ENCODE peak calls at places on chromosomes 1 and 21, in four cellular contexts. One of them, this sample, is unnamed.
A peak's percentile ranks its signal among the peaks of the same experiment; 100 is the strongest.

GRCh38 chr1:31904339-31905092 is 33.7 kb downstream of the PTP4A2 start:
- DNase-seq in GM12878: no peak
- DNase-seq in HepG2: peak; percentile 14
- DNase-seq in K562: peak; percentile 62
- DNase-seq in this sample: no peak

GRCh38 chr1:208510192-208510952 is 266.2 kb upstream of the PLXNA2 start:
- DNase-seq in GM12878: no peak
- DNase-seq in HepG2: no peak
- DNase-seq in K562: no peak
- DNase-seq in this sample: no peak

GRCh38 chr1:8202182-8202905 is 115.6 kb upstream of the SLC45A1 start:
- DNase-seq in GM12878: no peak
- DNase-seq in HepG2: peak; percentile 78
- DNase-seq in K562: peak; percentile 43
- DNase-seq in this sample: peak; percentile 90

GRCh38 chr1:200364831-200365230 is 45.0 kb downstream of the ZNF281 start:
- DNase-seq in GM12878: no peak
- DNase-seq in HepG2: no peak
- DNase-seq in K562: no peak
- DNase-seq in this sample: no peak

GRCh38 chr1:90779573-90779972 is 62.5 kb upstream of the BARHL2 start:
- DNase-seq in GM12878: no peak
- DNase-seq in HepG2: no peak
- DNase-seq in K562: no peak
- DNase-seq in this sample: no peak

GRCh38 chr21:32007461-32007860 is 134.6 kb downstream of the HUNK start:
- DNase-seq in GM12878: no peak
- DNase-seq in HepG2: no peak
- DNase-seq in K562: no peak
- DNase-seq in this sample: peak; percentile 18

GRCh38 chr1:22112505-22112904 is 30.4 kb downstream of the WNT4 start:
- DNase-seq in GM12878: no peak
- DNase-seq in HepG2: no peak
- DNase-seq in K562: no peak
- DNase-seq in this sample: no peak

GRCh38 chr21:42003051-42003461 is 7.1 kb downstream of the ZBTB21 start:
- DNase-seq in GM12878: no peak
- DNase-seq in HepG2: no peak
- DNase-seq in K562: no peak
- DNase-seq in this sample: no peak

GRCh38 chr21:26795866-26796329 is 49.3 kb downstream of the ADAMTS1 start:
- DNase-seq in GM12878: no peak
- DNase-seq in HepG2: no peak
- DNase-seq in K562: no peak
- DNase-seq in this sample: peak; percentile 55

GRCh38 chr1:111592389-111593361 is 26.9 kb upstream of the RAP1A start:
- DNase-seq in GM12878: peak; percentile 98
- DNase-seq in HepG2: peak; percentile 18
- DNase-seq in K562: peak; percentile 89
- DNase-seq in this sample: peak; percentile 7

GRCh38 chr1:209899948-209900347 is 38.1 kb upstream of the SYT14 start:
- DNase-seq in GM12878: no peak
- DNase-seq in HepG2: peak; percentile 20
- DNase-seq in K562: peak; percentile 62
- DNase-seq in this sample: peak; percentile 31

DNA sequence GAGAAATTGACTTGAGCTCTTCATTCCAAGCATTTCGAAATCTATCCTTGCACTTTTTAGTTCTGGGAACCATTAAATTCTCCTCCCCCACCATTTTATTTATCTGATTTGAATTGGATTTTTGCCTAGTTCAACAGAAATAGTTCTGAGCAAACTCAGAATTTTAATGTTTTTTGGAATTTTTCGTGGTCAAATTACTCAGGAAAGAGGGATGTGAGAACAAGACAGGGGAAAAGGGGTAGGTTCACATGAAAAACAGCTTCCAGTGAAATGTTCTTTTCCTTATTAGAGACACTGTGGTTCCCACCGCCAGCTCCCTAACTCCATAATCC is 5.7 kb upstream of the ZNF697 start:
- DNase-seq in GM12878: no peak
- DNase-seq in HepG2: no peak
- DNase-seq in K562: no peak
- DNase-seq in this sample: no peak
- TF ChIP-seq SMC3 in GM12878: no peak
- TF ChIP-seq SMC3 in HepG2: no peak
- TF ChIP-seq SMC3 in K562: no peak
- TF ChIP-seq SMC3 in this sample: no peak

DNA sequence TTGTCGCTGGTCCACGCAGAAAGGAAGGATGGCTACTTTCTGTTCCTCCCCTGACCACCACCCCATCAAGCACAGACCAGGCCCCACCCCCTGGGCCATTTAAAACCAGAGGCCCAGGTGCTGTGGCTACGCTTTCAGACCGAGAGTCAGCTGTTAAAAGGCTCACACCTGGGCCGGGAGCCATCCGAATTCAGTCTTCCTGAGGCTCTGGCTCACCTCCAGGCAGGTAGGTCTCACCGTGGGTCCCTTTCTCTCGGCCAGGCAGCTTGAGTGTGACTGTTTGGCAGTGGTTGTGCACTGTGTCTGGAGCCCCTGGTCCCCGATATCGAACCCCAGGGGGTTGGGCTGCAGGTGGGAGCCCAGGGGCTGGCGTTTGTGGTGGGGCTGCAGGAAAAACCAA is 7.2 kb downstream of the ACTL8 start:
- DNase-seq in GM12878: no peak
- DNase-seq in HepG2: no peak
- DNase-seq in K562: no peak
- DNase-seq in this sample: no peak
- TF ChIP-seq JUNB in GM12878: no peak
- TF ChIP-seq JUNB in HepG2: no peak
- TF ChIP-seq JUNB in K562: no peak
- TF ChIP-seq JUNB in this sample: no peak

GRCh38 chr1:38018864-38019343 is 6.4 kb downstream of the UTP11 start:
- DNase-seq in GM12878: no peak
- DNase-seq in HepG2: peak; percentile 45
- DNase-seq in K562: peak; percentile 51
- DNase-seq in this sample: no peak
- TF ChIP-seq SMC3 in GM12878: peak; percentile 61
- TF ChIP-seq SMC3 in HepG2: peak; percentile 67
- TF ChIP-seq SMC3 in K562: peak; percentile 44
- TF ChIP-seq SMC3 in this sample: peak; percentile 30

DNA sequence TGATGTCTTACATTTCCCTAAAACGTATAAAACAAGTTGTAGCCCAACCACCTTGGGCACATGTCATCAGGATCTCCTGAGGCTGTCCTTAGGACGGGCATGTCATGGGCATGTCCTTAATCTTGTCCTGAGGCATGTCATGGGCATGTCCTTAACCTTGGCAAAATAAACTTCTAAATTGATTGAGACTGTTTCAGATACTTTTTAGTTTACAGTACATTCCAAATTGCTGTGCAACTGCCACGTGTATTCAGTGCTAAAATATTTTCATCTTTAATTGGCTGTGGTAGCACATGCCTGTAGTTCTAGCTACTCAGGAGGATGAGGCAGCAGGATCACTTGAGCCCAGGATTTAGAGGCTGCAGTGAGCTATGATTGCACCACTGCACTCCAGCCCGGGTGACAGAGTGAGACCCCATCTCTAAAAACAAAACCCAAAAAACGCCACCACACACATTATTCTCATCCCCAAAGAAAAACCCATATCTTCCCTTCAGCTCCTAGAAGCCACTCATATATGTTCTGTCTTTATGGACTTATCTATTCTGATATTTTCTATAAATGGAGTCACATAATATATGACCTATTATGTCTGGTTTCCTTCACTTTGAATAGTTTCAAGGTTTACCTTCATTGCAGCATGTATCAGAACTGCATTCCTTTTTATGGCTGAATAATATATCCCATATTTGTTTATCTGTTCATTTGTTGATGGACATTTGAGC is 96.0 kb upstream of the BTG3 start:
- DNase-seq in GM12878: no peak
- DNase-seq in HepG2: no peak
- DNase-seq in K562: no peak
- DNase-seq in this sample: no peak
- TF ChIP-seq JUNB in GM12878: no peak
- TF ChIP-seq JUNB in HepG2: no peak
- TF ChIP-seq JUNB in K562: no peak
- TF ChIP-seq JUNB in this sample: no peak

GRCh38 chr1:39507230-39507928 is 15.9 kb downstream of the BMP8A start:
- DNase-seq in GM12878: no peak
- DNase-seq in HepG2: peak; percentile 25
- DNase-seq in K562: peak; percentile 53
- DNase-seq in this sample: no peak
- TF ChIP-seq SMC3 in GM12878: no peak
- TF ChIP-seq SMC3 in HepG2: peak; percentile 50
- TF ChIP-seq SMC3 in K562: peak; percentile 24
- TF ChIP-seq SMC3 in this sample: peak; percentile 14

GRCh38 chr21:38847556-38847955 is 41.8 kb downstream of the ETS2 start:
- DNase-seq in GM12878: no peak
- DNase-seq in HepG2: no peak
- DNase-seq in K562: no peak
- DNase-seq in this sample: no peak

GRCh38 chr21:38843379-38843778 is 37.6 kb downstream of the ETS2 start:
- DNase-seq in GM12878: no peak
- DNase-seq in HepG2: no peak
- DNase-seq in K562: no peak
- DNase-seq in this sample: no peak

GRCh38 chr21:38840456-38841129 is 34.9 kb downstream of the ETS2 start:
- DNase-seq in GM12878: no peak
- DNase-seq in HepG2: no peak
- DNase-seq in K562: no peak
- DNase-seq in this sample: no peak

GRCh38 chr21:38841472-38841871 is 35.7 kb downstream of the ETS2 start:
- DNase-seq in GM12878: no peak
- DNase-seq in HepG2: no peak
- DNase-seq in K562: no peak
- DNase-seq in this sample: no peak

DNA sequence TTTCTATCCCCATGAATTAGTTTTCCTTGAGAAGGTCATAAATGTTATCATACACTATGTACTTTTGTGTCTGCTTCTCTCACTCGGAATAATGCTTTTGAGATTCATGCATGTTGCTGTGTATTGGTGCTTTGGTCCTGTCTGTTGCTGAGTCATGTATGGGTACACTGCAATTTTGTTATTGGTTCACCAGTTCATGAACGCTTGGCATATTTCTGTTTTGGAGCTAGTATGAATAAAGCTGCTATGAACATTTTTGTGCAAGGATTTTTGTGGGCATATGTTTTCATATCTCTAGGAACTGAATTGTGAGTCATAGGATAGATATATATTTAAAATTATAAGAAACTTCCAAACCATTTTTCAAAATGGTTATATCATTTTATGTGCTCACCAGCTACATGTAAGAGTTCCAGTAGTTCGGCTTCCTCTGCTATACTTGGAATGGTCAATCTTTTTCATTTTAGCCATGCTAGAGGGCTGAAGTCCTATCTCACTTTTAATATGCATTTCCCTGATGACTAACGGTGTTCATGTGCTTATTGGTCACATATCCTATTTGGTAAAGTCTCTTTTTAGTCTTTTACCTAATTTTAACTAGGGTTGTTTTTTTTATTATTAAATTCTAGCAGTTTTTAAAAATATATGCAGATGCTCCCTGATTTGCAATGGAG is 38.2 kb downstream of the ETS2 start:
- DNase-seq in GM12878: no peak
- DNase-seq in HepG2: no peak
- DNase-seq in K562: no peak
- DNase-seq in this sample: no peak
- TF ChIP-seq JUNB in GM12878: no peak
- TF ChIP-seq JUNB in HepG2: no peak
- TF ChIP-seq JUNB in K562: no peak
- TF ChIP-seq JUNB in this sample: no peak

GRCh38 chr1:75796376-75797272 is at the start of gene MSH4:
- DNase-seq in GM12878: no peak
- DNase-seq in HepG2: peak; percentile 33
- DNase-seq in K562: peak; percentile 82
- DNase-seq in this sample: no peak
- TF ChIP-seq SMC3 in GM12878: no peak
- TF ChIP-seq SMC3 in HepG2: no peak
- TF ChIP-seq SMC3 in K562: peak; percentile 11
- TF ChIP-seq SMC3 in this sample: no peak

GRCh38 chr1:85612704-85613361 is 32.3 kb downstream of the CCN1 start:
- DNase-seq in GM12878: no peak
- DNase-seq in HepG2: peak; percentile 85
- DNase-seq in K562: peak; percentile 40
- DNase-seq in this sample: peak; percentile 73
- TF ChIP-seq JUNB in GM12878: no peak
- TF ChIP-seq JUNB in HepG2: no peak
- TF ChIP-seq JUNB in K562: no peak
- TF ChIP-seq JUNB in this sample: no peak